ENCODE peak calls at places on chromosomes 4 and X, in six cellular contexts. L is PC-3, P is aorta, Q is heart left ventricle, U is IMR-90, F is PC-9. Z is an unnamed sample.

GRCh38 chrX:51568586-51568985 is 50.1 kb downstream of the CENPVL3 start:
- DNase-seq in U (peak; percentile 91), F (no peak), Q (no peak), P (no peak), L (peak; percentile 87), Z (no peak)

GRCh38 chr4:20203508-20203907 is 48.2 kb upstream of the SLIT2 start:
- DNase-seq in Q (no peak), U (peak; percentile 92), L (peak; percentile 75), F (no peak), P (no peak), Z (no peak)

GRCh38 chr4:176563591-176563990 is 229.1 kb downstream of the VEGFC start:
- DNase-seq in U (peak; percentile 33), L (peak; percentile 54), F (no peak), Q (no peak), P (no peak), Z (no peak)

GRCh38 chrX:42615161-42615563 is 162.8 kb downstream of the PPP1R2C start:
- DNase-seq in Q (no peak), L (peak; percentile 19), U (no peak), F (no peak), P (no peak), Z (no peak)

GRCh38 chrX:86171366-86171765 is 23.1 kb downstream of the DACH2 start:
- DNase-seq in Q (no peak), U (peak; percentile 64), L (peak; percentile 28), P (no peak), F (no peak), Z (no peak)

GRCh38 chr4:7344650-7345049 is 90.1 kb downstream of the PSAPL1 start:
- DNase-seq in F (no peak), U (no peak), Q (no peak), L (no peak), P (no peak), Z (no peak)

GRCh38 chr4:2125023-2125422 is 65.9 kb downstream of the NAT8L start:
- DNase-seq in L (no peak), U (no peak), F (no peak), P (no peak), Q (no peak), Z (no peak)

GRCh38 chr4:91936301-91936700 is 367.5 kb upstream of the GRID2 start:
- DNase-seq in F (no peak), Q (no peak), U (peak; percentile 6), L (no peak), P (no peak), Z (no peak)

GRCh38 chrX:1754077-1754476 is 139.2 kb downstream of the ASMT start:
- DNase-seq in F (no peak), Q (no peak), U (no peak), L (no peak), P (no peak), Z (no peak)

DNA sequence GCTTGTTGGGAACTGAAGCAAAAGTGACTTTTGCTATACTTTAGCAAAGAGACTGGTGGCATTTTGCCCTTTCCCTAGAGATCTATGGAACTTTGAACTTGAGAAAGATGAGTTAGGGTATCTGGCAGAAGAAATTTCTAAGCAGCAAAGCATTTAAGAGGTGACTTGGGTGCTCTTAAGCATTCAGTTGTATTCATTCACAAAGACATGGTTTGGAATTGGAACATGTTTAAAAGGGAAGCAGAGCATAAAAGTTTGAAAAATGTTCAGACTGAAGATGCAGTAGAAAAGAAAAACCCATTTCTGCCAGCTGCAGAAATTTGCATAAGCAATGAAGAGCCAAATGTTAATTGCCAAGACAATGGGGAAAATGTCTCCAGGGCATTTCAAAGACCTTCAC is 21.6 kb downstream of the AIMP1 start:
- DNase-seq in L (no peak), Q (no peak), U (no peak), P (no peak), F (no peak), Z (no peak)
- H3K36me3 ChIP-seq in L (peaks cover 33% of the 10 kb centered on the region), Q (peaks cover 75% of the 10 kb centered on the region), U (peaks cover 18% of the 10 kb centered on the region), P (peaks cover 4% of the 10 kb centered on the region), F (peaks cover 11% of the 10 kb centered on the region), Z (no peaks in the 10 kb centered on the region)

DNA sequence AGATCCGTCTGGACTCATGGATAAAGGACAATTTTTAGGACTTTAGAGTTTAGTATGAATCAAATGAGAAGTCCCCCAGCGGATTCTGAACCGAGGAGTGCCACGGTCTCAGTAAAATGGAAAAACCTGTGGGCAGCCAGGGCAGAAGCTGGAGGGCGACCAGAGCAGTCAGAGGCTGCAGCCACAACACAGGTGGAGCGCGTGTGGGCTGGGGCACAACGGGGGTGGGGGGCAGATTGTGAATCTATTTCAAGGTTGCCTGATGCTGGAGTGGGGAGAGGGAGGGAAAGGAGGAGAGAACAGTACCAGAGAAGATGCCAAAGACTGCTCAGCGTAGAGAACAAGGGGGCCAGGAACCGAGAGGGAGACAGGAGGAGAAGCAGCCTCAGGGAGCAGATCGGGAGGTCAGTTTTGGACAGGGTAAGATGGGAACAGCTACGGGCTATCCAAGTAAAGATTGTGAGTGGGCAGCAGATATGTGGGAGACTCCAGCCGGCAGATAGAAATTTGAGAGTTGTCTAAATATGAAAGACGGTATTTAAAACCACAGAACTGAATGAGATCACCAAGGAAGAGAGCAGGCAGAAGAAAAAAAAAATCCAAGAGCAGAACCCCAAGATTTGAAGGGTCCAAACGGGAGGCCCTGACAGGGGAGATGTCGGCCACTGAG is 9.5 kb downstream of the FAT1 start:
- DNase-seq in F (no peak), L (no peak), U (no peak), Q (no peak), P (no peak), Z (no peak)
- H3K36me3 ChIP-seq in F (no peaks in the 10 kb centered on the region), L (peaks cover 5% of the 10 kb centered on the region), U (peaks cover 17% of the 10 kb centered on the region), Q (peaks cover 4% of the 10 kb centered on the region), P (no peaks in the 10 kb centered on the region), Z (no peaks in the 10 kb centered on the region)

DNA sequence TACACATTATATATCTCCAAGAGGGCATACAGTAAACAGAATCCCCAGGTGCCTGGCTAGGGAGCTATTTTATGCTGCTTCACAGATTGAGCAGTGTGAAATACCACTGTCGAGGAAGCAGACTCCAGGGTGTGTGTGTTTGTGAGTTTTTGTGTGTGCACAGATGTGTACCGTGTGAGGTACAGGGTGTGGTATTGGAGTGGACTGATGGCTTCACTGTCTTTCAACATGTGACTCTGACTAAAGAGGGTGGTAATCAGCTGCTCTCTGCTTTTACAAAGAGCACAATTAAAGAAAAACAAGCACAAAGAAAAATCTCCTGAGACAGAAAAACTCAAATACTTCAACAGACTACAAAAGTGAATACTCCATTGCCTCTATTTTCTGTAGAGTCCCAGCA is 100.1 kb downstream of the CDS1 start:
- DNase-seq in F (no peak), U (no peak), Q (no peak), P (no peak), L (no peak), Z (no peak)
- H3K36me3 ChIP-seq in F (no peaks in the 10 kb centered on the region), U (peaks cover 37% of the 10 kb centered on the region), Q (peaks cover 99% of the 10 kb centered on the region), P (peaks cover 5% of the 10 kb centered on the region), L (peaks cover 10% of the 10 kb centered on the region), Z (no peaks in the 10 kb centered on the region)

GRCh38 chrX:41177297-41177696 is 92.1 kb downstream of the USP9X start:
- DNase-seq in L (no peak), U (no peak), Q (no peak), F (no peak), P (no peak), Z (no peak)
- H3K36me3 ChIP-seq in L (peaks cover 19% of the 10 kb centered on the region), U (peaks cover 1% of the 10 kb centered on the region), Q (peaks cover 27% of the 10 kb centered on the region), F (no peaks in the 10 kb centered on the region), P (no peaks in the 10 kb centered on the region), Z (no peaks in the 10 kb centered on the region)

GRCh38 chr4:81457921-81458520 is 13.7 kb downstream of the RASGEF1B start:
- DNase-seq in L (no peak), U (no peak), P (no peak), Q (no peak), F (no peak), Z (no peak)

GRCh38 chr4:81454953-81455352 is 16.8 kb downstream of the RASGEF1B start:
- DNase-seq in L (no peak), P (no peak), F (no peak), U (no peak), Q (no peak), Z (no peak)

GRCh38 chr4:81454498-81454897 is 17.2 kb downstream of the RASGEF1B start:
- DNase-seq in F (no peak), P (no peak), Q (no peak), L (peak; percentile 71), U (peak; percentile 14), Z (no peak)

GRCh38 chr4:81457345-81457744 is 14.4 kb downstream of the RASGEF1B start:
- DNase-seq in Q (no peak), U (no peak), F (no peak), P (no peak), L (no peak), Z (no peak)

GRCh38 chr4:81455895-81456294 is 15.8 kb downstream of the RASGEF1B start:
- DNase-seq in P (no peak), L (no peak), U (no peak), Q (no peak), F (no peak), Z (no peak)
- H3K36me3 ChIP-seq in P (no peaks in the 10 kb centered on the region), L (no peaks in the 10 kb centered on the region), U (peaks cover 2% of the 10 kb centered on the region), Q (peaks cover 72% of the 10 kb centered on the region), F (no peaks in the 10 kb centered on the region), Z (no peaks in the 10 kb centered on the region)

GRCh38 chr4:121534187-121534586 is 153.4 kb upstream of the QRFPR start:
- DNase-seq in U (no peak), F (no peak), L (no peak), P (no peak), Q (no peak), Z (no peak)

GRCh38 chr4:121535351-121535750 is 154.5 kb upstream of the QRFPR start:
- DNase-seq in U (no peak), Q (no peak), P (no peak), F (no peak), L (no peak), Z (no peak)
- H3K36me3 ChIP-seq in U (no peaks in the 10 kb centered on the region), Q (no peaks in the 10 kb centered on the region), P (no peaks in the 10 kb centered on the region), F (no peaks in the 10 kb centered on the region), L (no peaks in the 10 kb centered on the region), Z (no peaks in the 10 kb centered on the region)

GRCh38 chr4:24533364-24533763 is 51.0 kb downstream of the DHX15 start:
- DNase-seq in P (no peak), U (peak; percentile 50), L (peak; percentile 32), F (no peak), Q (no peak), Z (no peak)
- H3K36me3 ChIP-seq in P (peaks cover 6% of the 10 kb centered on the region), U (peaks cover 18% of the 10 kb centered on the region), L (peaks cover 57% of the 10 kb centered on the region), F (peaks cover 64% of the 10 kb centered on the region), Q (peaks cover 90% of the 10 kb centered on the region), Z (no peaks in the 10 kb centered on the region)